ENCODE peak calls at places on chromosomes 13 and 19, in six cellular contexts. V, I, K, Z, Y and M are unnamed samples.

GRCh38 chr13:40187836-40188591 is 478.4 kb downstream of the FOXO1 start:
- DNase-seq in Z (no peak), K (no peak), Y (no peak), V (no peak), I (no peak), M (no peak)

GRCh38 chr19:3178973-3179738 is 587 bp downstream of the S1PR4 start:
- DNase-seq in V (no peak), Z (no peak), I (no peak), Y (no peak), K (no peak), M (no peak)

GRCh38 chr19:28908941-28909340 is 304.0 kb downstream of the UQCRFS1 start:
- DNase-seq in Z (no peak), K (no peak), Y (no peak), I (no peak), V (no peak), M (no peak)

GRCh38 chr13:44815507-44816074 is 173.7 kb downstream of the NUFIP1 start:
- DNase-seq in Y (no peak), I (no peak), K (no peak), V (peak), Z (peak), M (peak)

GRCh38 chr13:28531195-28531955 is 36.4 kb upstream of the FLT1 start:
- DNase-seq in V (peak), Z (no peak), K (no peak), Y (no peak), I (peak), M (peak)

GRCh38 chr13:88895261-88895941 is 1224.2 kb downstream of the SLITRK5 start:
- DNase-seq in Z (no peak), V (no peak), K (no peak), Y (no peak), I (no peak), M (no peak)

GRCh38 chr13:65917731-65918130 is 1312.4 kb downstream of the PCDH9 start:
- DNase-seq in V (no peak), K (no peak), Y (no peak), Z (no peak), I (no peak), M (no peak)

GRCh38 chr19:46225558-46226004 is 4.0 kb upstream of the IGFL1 start:
- DNase-seq in V (no peak), Z (no peak), I (no peak), K (no peak), Y (no peak), M (no peak)

GRCh38 chr13:113559061-113559460 is 25.5 kb upstream of the TFDP1 start:
- DNase-seq in Y (no peak), I (no peak), V (no peak), Z (no peak), K (no peak), M (no peak)

GRCh38 chr13:94525781-94526180 is 46.3 kb upstream of the DCT start:
- DNase-seq in V (no peak), Z (no peak), Y (no peak), K (no peak), I (no peak), M (no peak)

GRCh38 chr13:51971520-51972426 is 39.5 kb downstream of the ATP7B start:
- DNase-seq in I (no peak), Z (no peak), V (no peak), Y (no peak), K (no peak), M (no peak)

GRCh38 chr13:25292301-25292700 is 5.0 kb upstream of the MTMR6 start:
- DNase-seq in Z (no peak), K (no peak), V (no peak), Y (peak), I (peak), M (no peak)

GRCh38 chr19:33689886-33690285 is 68.1 kb downstream of the CHST8 start:
- DNase-seq in V (no peak), I (peak), Z (no peak), Y (no peak), K (no peak), M (no peak)

GRCh38 chr19:14695471-14695870 is 5.6 kb downstream of the ZNF333 start:
- DNase-seq in Y (no peak), K (no peak), I (no peak), Z (no peak), V (no peak), M (no peak)

GRCh38 chr13:77620138-77620537 is 77.3 kb upstream of the SLAIN1 start:
- DNase-seq in Y (no peak), Z (no peak), I (no peak), K (no peak), V (no peak), M (no peak)

GRCh38 chr13:31997641-31998040 is 33.9 kb upstream of the FRY start:
- DNase-seq in K (no peak), Z (no peak), I (no peak), V (no peak), Y (no peak), M (no peak)

GRCh38 chr19:16429066-16429758 is 42.6 kb downstream of the EPS15L1 start:
- DNase-seq in V (no peak), Z (no peak), K (no peak), Y (no peak), I (peak), M (no peak)

GRCh38 chr19:33217881-33218280 is 7.8 kb downstream of the SLC7A10 start:
- DNase-seq in V (no peak), K (no peak), Y (no peak), I (no peak), Z (no peak), M (no peak)

GRCh38 chr13:51906581-51906980 is 44.8 kb downstream of the CCDC70 start:
- DNase-seq in I (peak), V (no peak), Y (no peak), K (no peak), Z (no peak), M (peak)

GRCh38 chr13:98144501-98145350 is 1.8 kb downstream of the FARP1 start:
- DNase-seq in Y (no peak), K (no peak), I (peak), Z (peak), V (no peak), M (no peak)

GRCh38 chr13:79491715-79492114 is 10.8 kb downstream of the NDFIP2 start:
- DNase-seq in V (no peak), Z (no peak), K (no peak), I (no peak), Y (no peak), M (no peak)

GRCh38 chr19:7789447-7789846 is 26.4 kb downstream of the CLEC4M start:
- DNase-seq in Z (no peak), Y (no peak), I (peak), K (no peak), V (no peak), M (no peak)

GRCh38 chr19:2600914-2601870 is 101.3 kb downstream of the GNG7 start:
- DNase-seq in I (no peak), V (no peak), Z (no peak), K (no peak), Y (no peak), M (no peak)

GRCh38 chr19:35306473-35307246 is 14.7 kb downstream of the MAG start:
- DNase-seq in V (no peak), Y (peak), K (no peak), I (no peak), Z (no peak), M (peak)

GRCh38 chr19:27647423-27647822 is 1565.5 kb downstream of the UQCRFS1 start:
- DNase-seq in I (no peak), Y (no peak), Z (no peak), V (no peak), K (no peak), M (no peak)

GRCh38 chr19:55319786-55320185 is 5.4 kb downstream of the TMEM150B start:
- DNase-seq in I (peak), V (peak), Z (no peak), K (no peak), Y (peak), M (no peak)

GRCh38 chr13:110421061-110421460 is 114.0 kb downstream of the COL4A2 start:
- DNase-seq in K (no peak), Y (no peak), V (no peak), Z (no peak), I (no peak), M (no peak)

GRCh38 chr13:110418944-110419343 is 111.9 kb downstream of the COL4A2 start:
- DNase-seq in I (no peak), Y (no peak), K (no peak), Z (no peak), V (no peak), M (no peak)

GRCh38 chr13:110419946-110420345 is 112.9 kb downstream of the COL4A2 start:
- DNase-seq in I (no peak), V (no peak), K (no peak), Y (no peak), Z (no peak), M (no peak)

GRCh38 chr13:110420626-110421025 is 113.5 kb downstream of the COL4A2 start:
- DNase-seq in Z (no peak), Y (no peak), I (no peak), K (no peak), V (no peak), M (no peak)

DNA sequence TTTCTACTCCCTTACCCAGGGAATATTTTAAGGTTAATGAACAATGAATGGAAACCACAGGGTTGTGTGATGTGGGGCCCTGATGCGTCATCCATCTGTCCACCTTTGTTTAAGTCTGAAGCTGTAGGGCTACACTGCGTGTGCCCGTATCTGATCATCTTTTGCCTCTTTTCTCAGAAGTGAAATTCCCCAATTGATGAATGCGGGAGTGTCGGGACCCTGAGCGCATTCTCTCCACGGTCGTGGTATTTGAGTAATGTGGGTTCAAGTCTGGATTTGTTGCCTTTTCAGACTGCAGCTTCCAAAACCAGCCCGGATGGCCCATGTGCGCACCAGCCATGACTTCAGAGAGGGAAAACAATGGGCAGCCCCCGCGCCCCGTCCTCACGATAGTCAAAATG is 112.3 kb downstream of the COL4A2 start:
- DNase-seq in I (no peak), Z (no peak), Y (no peak), V (no peak), K (no peak), M (no peak)
- TF ChIP-seq JUND in I (no peak), Z (no peak), Y (no peak), V (no peak), K (no peak), M (no peak)

GRCh38 chr13:50438351-50438750 is 405.1 kb downstream of the DLEU7 start:
- DNase-seq in K (no peak), V (no peak), Y (no peak), Z (no peak), I (no peak), M (no peak)

GRCh38 chr13:50437252-50437651 is 406.2 kb downstream of the DLEU7 start:
- DNase-seq in Y (no peak), I (no peak), Z (no peak), V (no peak), K (no peak), M (no peak)

GRCh38 chr13:50444726-50445125 is 398.8 kb downstream of the DLEU7 start:
- DNase-seq in Z (no peak), V (no peak), K (no peak), Y (no peak), I (no peak), M (no peak)

DNA sequence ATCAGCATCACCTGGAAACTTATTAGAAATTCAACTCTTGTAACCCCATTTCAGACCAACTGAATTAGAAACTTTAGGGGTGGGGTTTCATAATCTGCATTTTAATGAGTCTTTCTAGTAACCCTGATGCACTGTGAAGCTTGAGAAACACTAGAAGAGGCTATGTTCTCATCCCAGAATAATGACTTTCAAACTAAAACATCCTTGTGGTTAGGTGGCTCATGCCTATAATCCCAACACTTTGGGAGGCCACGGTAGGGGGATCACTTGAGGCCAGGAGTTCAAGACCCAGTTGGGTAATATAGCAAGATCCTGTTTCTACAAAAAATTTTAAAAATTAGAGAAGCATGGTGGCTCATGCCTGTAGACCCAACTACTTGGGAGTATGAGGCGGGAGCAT is 402.4 kb downstream of the DLEU7 start:
- DNase-seq in K (no peak), Y (no peak), V (no peak), Z (no peak), I (no peak), M (no peak)
- TF ChIP-seq JUND in K (no peak), Y (no peak), V (no peak), Z (no peak), I (no peak), M (no peak)

GRCh38 chr19:51198641-51199040 is 26.2 kb upstream of the CD33 start:
- DNase-seq in K (no peak), V (no peak), Y (no peak), I (no peak), Z (no peak), M (no peak)

GRCh38 chr19:51200071-51200470 is 24.8 kb upstream of the CD33 start:
- DNase-seq in Y (no peak), Z (no peak), K (no peak), V (no peak), I (no peak), M (no peak)

GRCh38 chr19:51203941-51204720 is 20.7 kb upstream of the CD33 start:
- DNase-seq in I (no peak), Y (no peak), V (no peak), Z (no peak), K (no peak), M (no peak)

GRCh38 chr19:51196181-51196580 is 28.7 kb upstream of the CD33 start:
- DNase-seq in I (no peak), V (no peak), Y (peak), Z (no peak), K (no peak), M (peak)

DNA sequence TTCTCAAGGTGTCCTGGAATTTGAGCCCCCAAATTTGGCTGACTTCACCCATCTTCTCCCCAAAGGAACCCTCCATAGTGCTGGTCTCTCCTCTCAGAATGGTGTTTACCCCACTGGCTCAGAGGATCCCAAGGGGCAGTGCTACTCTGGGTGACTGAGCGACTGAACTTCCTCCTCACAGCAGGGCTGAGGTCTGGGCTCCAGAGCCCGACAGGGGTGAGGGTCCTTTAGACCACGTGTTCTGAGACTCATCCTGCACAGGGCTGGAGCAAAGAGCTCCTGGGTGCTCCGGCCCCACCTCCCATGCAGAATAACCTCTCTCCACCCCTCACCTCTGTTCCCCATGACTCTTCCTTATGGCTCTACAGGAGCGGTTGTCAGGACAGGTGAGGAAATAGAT is 23.2 kb upstream of the CD33 start:
- DNase-seq in V (no peak), Y (no peak), I (no peak), Z (no peak), K (no peak), M (no peak)
- TF ChIP-seq JUND in V (no peak), Y (no peak), I (no peak), Z (no peak), K (no peak), M (no peak)

GRCh38 chr19:18495204-18495911 is 26.5 kb downstream of the ELL start:
- DNase-seq in V (no peak), Z (no peak), I (peak), Y (no peak), K (no peak), M (no peak)
- TF ChIP-seq JUND in V (no peak), Z (no peak), I (no peak), Y (no peak), K (no peak), M (no peak)

DNA sequence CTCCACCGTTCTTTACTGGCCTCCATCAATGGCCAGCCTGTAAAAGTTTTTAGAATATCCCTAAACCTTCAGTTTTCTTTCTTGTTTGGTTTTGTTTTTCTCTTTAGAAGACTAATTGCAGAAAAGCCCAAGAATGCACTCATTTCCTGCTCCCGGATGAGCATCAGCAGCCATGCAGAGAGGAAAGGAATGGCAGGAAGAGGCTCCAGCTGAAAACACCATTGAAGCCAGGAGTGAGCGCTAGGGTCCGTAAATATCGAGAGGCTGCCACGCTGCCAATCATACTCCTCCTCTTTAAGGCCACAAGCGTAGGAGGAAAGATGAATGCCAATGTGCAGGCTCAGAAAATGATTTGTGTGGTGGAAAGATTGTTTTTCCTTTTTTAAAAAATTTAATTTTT is 57.4 kb upstream of the UBE2L5 start:
- DNase-seq in I (no peak), Y (no peak), V (no peak), K (no peak), Z (no peak), M (no peak)
- TF ChIP-seq JUND in I (no peak), Y (no peak), V (no peak), K (no peak), Z (no peak), M (no peak)

GRCh38 chr19:4415352-4415751 is 12.9 kb downstream of the CHAF1A start:
- DNase-seq in K (no peak), V (no peak), Y (no peak), Z (no peak), I (no peak), M (no peak)
- TF ChIP-seq JUND in K (no peak), V (no peak), Y (no peak), Z (no peak), I (no peak), M (no peak)

DNA sequence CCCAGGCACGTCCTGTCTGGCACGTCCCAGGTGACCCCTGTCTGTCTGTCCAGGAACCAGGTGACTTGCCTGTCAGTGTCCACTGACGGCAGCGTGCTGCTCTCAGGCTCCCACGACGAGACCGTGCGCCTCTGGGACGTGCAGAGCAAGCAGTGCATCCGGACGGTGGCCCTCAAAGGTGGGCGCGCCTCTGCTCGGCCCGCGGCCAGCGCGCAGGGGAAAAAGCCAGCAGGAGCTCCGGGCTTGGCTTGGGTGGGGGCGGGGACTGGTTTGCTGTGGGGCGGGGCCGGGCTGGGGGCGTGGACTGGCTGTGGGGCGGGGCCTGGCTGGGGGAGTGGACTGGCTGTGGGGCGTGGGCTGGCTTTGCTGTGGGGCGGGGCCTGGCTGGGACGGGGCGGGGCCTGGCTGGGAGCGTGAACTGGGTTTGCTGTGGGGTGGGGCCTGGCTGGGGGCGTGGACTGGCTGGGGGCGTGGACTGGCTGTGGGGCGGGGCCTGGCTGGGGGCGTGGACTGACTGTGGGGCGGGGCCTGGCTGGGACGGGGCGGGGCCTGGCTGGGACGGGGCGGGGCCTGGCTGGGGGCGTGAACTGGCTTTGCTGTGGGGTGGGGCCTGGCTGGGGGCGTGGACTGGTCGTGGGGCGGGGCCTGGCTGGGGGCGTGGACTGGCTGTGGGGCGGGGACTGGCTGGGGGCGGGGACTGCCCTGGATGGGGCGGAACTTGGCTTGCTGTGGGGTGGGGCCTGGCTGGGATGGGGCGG is 7.2 kb downstream of the WDR18 start:
- DNase-seq in I (peak), V (no peak), Y (peak), K (no peak), Z (peak), M (peak)
- TF ChIP-seq JUND in I (no peak), V (no peak), Y (no peak), K (no peak), Z (no peak), M (no peak)

DNA sequence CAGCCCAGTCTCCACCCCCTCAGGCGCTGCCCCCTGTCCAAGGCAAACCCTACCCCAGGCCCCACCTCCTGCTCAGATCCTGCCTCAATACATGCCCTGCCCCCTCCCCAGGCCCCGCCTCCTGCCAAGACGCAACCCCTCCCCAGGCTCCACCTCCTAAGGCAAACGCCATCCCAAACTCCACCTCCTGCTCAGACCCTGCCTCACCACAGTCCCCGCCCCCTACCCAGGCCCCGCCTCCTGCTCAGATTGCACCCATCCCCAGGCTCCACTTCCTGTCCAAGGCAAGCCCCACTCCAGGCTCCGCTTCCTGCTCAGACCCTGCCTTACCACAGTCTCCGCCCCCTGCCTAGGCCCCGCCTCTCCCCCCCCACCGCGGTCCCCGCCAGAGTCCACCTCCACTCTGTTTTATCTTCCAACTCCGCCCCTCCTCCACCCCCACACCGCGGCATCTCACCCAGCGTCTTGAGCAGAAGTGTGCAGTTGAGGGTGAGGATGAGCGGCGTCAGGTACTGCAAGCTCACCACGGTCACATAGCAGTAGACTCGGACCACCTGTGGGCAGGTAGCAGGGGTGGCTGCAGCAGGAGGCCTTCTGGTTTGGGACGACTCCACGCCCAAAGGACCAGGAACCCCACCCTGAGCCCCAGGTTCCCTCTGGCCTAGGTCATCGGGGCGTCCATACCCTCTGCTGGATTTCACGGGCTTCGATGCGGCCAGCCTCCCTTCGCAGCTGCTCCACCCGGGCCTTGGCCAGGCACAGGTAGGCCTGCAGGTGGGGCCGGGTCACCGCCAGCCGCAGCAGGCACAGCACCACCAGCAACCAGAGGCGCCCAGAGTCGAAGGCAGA is 17.7 kb downstream of the TMEM161A start:
- DNase-seq in Z (no peak), V (peak), K (no peak), Y (peak), I (peak), M (no peak)
- TF ChIP-seq JUND in Z (no peak), V (no peak), K (no peak), Y (no peak), I (no peak), M (no peak)